ENCODE peak calls at places on chromosome 14, in five cellular contexts. One of them, this sample, is unnamed.

GRCh38 chr14:90412058-90412457 is 15.2 kb downstream of the CALM1 start:
- DNase-seq in tibial nerve: no peak
- DNase-seq in PC-9: no peak
- DNase-seq in brain microvascular endothelial cell: no peak
- DNase-seq in heart right ventricle: no peak
- DNase-seq in this sample: no peak

GRCh38 chr14:103520657-103521437 is 1.8 kb downstream of the CKB start:
- DNase-seq in PC-9: peak; percentile 82
- DNase-seq in tibial nerve: peak; percentile 63
- DNase-seq in heart right ventricle: peak; percentile 81
- DNase-seq in brain microvascular endothelial cell: peak; percentile 47
- DNase-seq in this sample: peak; percentile 92

GRCh38 chr14:58107947-58108552 is 44.0 kb downstream of the ARMH4 start:
- DNase-seq in brain microvascular endothelial cell: peak; percentile 40
- DNase-seq in PC-9: peak; percentile 49
- DNase-seq in heart right ventricle: peak; percentile 40
- DNase-seq in tibial nerve: peak; percentile 62
- DNase-seq in this sample: peak; percentile 38

GRCh38 chr14:106564058-106564643 is 1037.8 kb downstream of the TMEM121 start:
- DNase-seq in brain microvascular endothelial cell: no peak
- DNase-seq in tibial nerve: no peak
- DNase-seq in heart right ventricle: no peak
- DNase-seq in PC-9: no peak
- DNase-seq in this sample: peak; percentile 73

GRCh38 chr14:65827520-65827919 is 415.0 kb downstream of the FUT8 start:
- DNase-seq in PC-9: no peak
- DNase-seq in brain microvascular endothelial cell: no peak
- DNase-seq in tibial nerve: no peak
- DNase-seq in heart right ventricle: no peak
- DNase-seq in this sample: no peak

GRCh38 chr14:90402009-90402408 is 5.2 kb downstream of the CALM1 start:
- DNase-seq in tibial nerve: no peak
- DNase-seq in PC-9: no peak
- DNase-seq in brain microvascular endothelial cell: no peak
- DNase-seq in heart right ventricle: no peak
- DNase-seq in this sample: no peak

GRCh38 chr14:29805415-29806123 is 122.1 kb downstream of the PRKD1 start:
- DNase-seq in tibial nerve: peak; percentile 65
- DNase-seq in heart right ventricle: peak; percentile 33
- DNase-seq in brain microvascular endothelial cell: peak; percentile 56
- DNase-seq in PC-9: no peak
- DNase-seq in this sample: no peak

GRCh38 chr14:94761348-94761998 is 8.4 kb downstream of the GSC start:
- DNase-seq in heart right ventricle: no peak
- DNase-seq in brain microvascular endothelial cell: no peak
- DNase-seq in PC-9: no peak
- DNase-seq in tibial nerve: peak; percentile 55
- DNase-seq in this sample: no peak

GRCh38 chr14:35480119-35480769 is 53.7 kb upstream of the INSM2 start:
- DNase-seq in brain microvascular endothelial cell: peak; percentile 6
- DNase-seq in heart right ventricle: no peak
- DNase-seq in tibial nerve: no peak
- DNase-seq in PC-9: no peak
- DNase-seq in this sample: no peak

GRCh38 chr14:32559595-32559994 is 230.5 kb downstream of the AKAP6 start:
- DNase-seq in PC-9: no peak
- DNase-seq in heart right ventricle: no peak
- DNase-seq in tibial nerve: no peak
- DNase-seq in brain microvascular endothelial cell: no peak
- DNase-seq in this sample: no peak

GRCh38 chr14:60807971-60808370 is 73.4 kb downstream of the MNAT1 start:
- DNase-seq in tibial nerve: no peak
- DNase-seq in PC-9: peak; percentile 42
- DNase-seq in heart right ventricle: no peak
- DNase-seq in brain microvascular endothelial cell: peak; percentile 6
- DNase-seq in this sample: no peak

GRCh38 chr14:105908481-105908911 is 382.1 kb downstream of the TMEM121 start:
- DNase-seq in tibial nerve: no peak
- DNase-seq in heart right ventricle: no peak
- DNase-seq in PC-9: no peak
- DNase-seq in brain microvascular endothelial cell: no peak
- DNase-seq in this sample: peak; percentile 91

GRCh38 chr14:53979141-53979673 is 22.6 kb upstream of the BMP4 start:
- DNase-seq in heart right ventricle: no peak
- DNase-seq in PC-9: peak; percentile 58
- DNase-seq in tibial nerve: no peak
- DNase-seq in brain microvascular endothelial cell: no peak
- DNase-seq in this sample: no peak

GRCh38 chr14:32319368-32320049 is 9.6 kb upstream of the AKAP6 start:
- DNase-seq in PC-9: peak; percentile 78
- DNase-seq in tibial nerve: no peak
- DNase-seq in heart right ventricle: no peak
- DNase-seq in brain microvascular endothelial cell: no peak
- DNase-seq in this sample: no peak

GRCh38 chr14:89197623-89198022 is 219.4 kb downstream of the FOXN3 start:
- DNase-seq in brain microvascular endothelial cell: no peak
- DNase-seq in PC-9: no peak
- DNase-seq in heart right ventricle: no peak
- DNase-seq in tibial nerve: no peak
- DNase-seq in this sample: no peak

GRCh38 chr14:88612981-88613380 is 50.1 kb downstream of the ZC3H14 start:
- DNase-seq in heart right ventricle: no peak
- DNase-seq in PC-9: no peak
- DNase-seq in tibial nerve: no peak
- DNase-seq in brain microvascular endothelial cell: no peak
- DNase-seq in this sample: no peak

GRCh38 chr14:103332143-103332919 is 1.7 kb upstream of the EIF5 start:
- DNase-seq in tibial nerve: no peak
- DNase-seq in heart right ventricle: no peak
- DNase-seq in PC-9: peak; percentile 67
- DNase-seq in brain microvascular endothelial cell: no peak
- DNase-seq in this sample: no peak

GRCh38 chr14:29741909-29742401 is 185.7 kb downstream of the PRKD1 start:
- DNase-seq in tibial nerve: peak; percentile 44
- DNase-seq in heart right ventricle: peak; percentile 65
- DNase-seq in PC-9: no peak
- DNase-seq in brain microvascular endothelial cell: no peak
- DNase-seq in this sample: no peak

GRCh38 chr14:47715330-47715729 is 39.9 kb upstream of the MDGA2 start:
- DNase-seq in tibial nerve: no peak
- DNase-seq in heart right ventricle: no peak
- DNase-seq in PC-9: no peak
- DNase-seq in brain microvascular endothelial cell: peak; percentile 57
- DNase-seq in this sample: no peak

GRCh38 chr14:76863724-76864407 is 37.7 kb downstream of the LRRC74A start:
- DNase-seq in tibial nerve: peak; percentile 41
- DNase-seq in PC-9: peak; percentile 59
- DNase-seq in heart right ventricle: peak; percentile 86
- DNase-seq in brain microvascular endothelial cell: no peak
- DNase-seq in this sample: no peak

GRCh38 chr14:99245541-99246511 is 26.2 kb downstream of the BCL11B start:
- DNase-seq in heart right ventricle: no peak
- DNase-seq in tibial nerve: no peak
- DNase-seq in PC-9: no peak
- DNase-seq in brain microvascular endothelial cell: no peak
- DNase-seq in this sample: no peak
- H3K27me3 ChIP-seq in heart right ventricle: peaks cover 99% of the 10 kb centered on the region
- H3K27me3 ChIP-seq in tibial nerve: peaks cover 55% of the 10 kb centered on the region
- H3K27me3 ChIP-seq in PC-9: peaks cover 29% of the 10 kb centered on the region
- H3K27me3 ChIP-seq in brain microvascular endothelial cell: peaks cover 28% of the 10 kb centered on the region
- H3K27me3 ChIP-seq in this sample: peaks cover 71% of the 10 kb centered on the region

GRCh38 chr14:59130472-59130871 is 58.0 kb upstream of the DAAM1 start:
- DNase-seq in PC-9: no peak
- DNase-seq in brain microvascular endothelial cell: no peak
- DNase-seq in tibial nerve: no peak
- DNase-seq in heart right ventricle: no peak
- DNase-seq in this sample: peak; percentile 13

GRCh38 chr14:59131926-59132763 is 56.3 kb upstream of the DAAM1 start:
- DNase-seq in PC-9: no peak
- DNase-seq in heart right ventricle: no peak
- DNase-seq in tibial nerve: no peak
- DNase-seq in brain microvascular endothelial cell: no peak
- DNase-seq in this sample: no peak

GRCh38 chr14:59134307-59134706 is 54.2 kb upstream of the DAAM1 start:
- DNase-seq in tibial nerve: no peak
- DNase-seq in brain microvascular endothelial cell: no peak
- DNase-seq in PC-9: no peak
- DNase-seq in heart right ventricle: no peak
- DNase-seq in this sample: no peak

GRCh38 chr14:59133709-59134108 is 54.8 kb upstream of the DAAM1 start:
- DNase-seq in brain microvascular endothelial cell: no peak
- DNase-seq in heart right ventricle: no peak
- DNase-seq in tibial nerve: no peak
- DNase-seq in PC-9: no peak
- DNase-seq in this sample: no peak

GRCh38 chr14:59133202-59133601 is 55.3 kb upstream of the DAAM1 start:
- DNase-seq in PC-9: no peak
- DNase-seq in tibial nerve: no peak
- DNase-seq in brain microvascular endothelial cell: no peak
- DNase-seq in heart right ventricle: no peak
- DNase-seq in this sample: no peak
- TF ChIP-seq CTCF in PC-9: no peak
- TF ChIP-seq CTCF in tibial nerve: no peak
- TF ChIP-seq CTCF in brain microvascular endothelial cell: peak; percentile 57
- TF ChIP-seq CTCF in heart right ventricle: peak; percentile 32
- TF ChIP-seq CTCF in this sample: peak; percentile 19

DNA sequence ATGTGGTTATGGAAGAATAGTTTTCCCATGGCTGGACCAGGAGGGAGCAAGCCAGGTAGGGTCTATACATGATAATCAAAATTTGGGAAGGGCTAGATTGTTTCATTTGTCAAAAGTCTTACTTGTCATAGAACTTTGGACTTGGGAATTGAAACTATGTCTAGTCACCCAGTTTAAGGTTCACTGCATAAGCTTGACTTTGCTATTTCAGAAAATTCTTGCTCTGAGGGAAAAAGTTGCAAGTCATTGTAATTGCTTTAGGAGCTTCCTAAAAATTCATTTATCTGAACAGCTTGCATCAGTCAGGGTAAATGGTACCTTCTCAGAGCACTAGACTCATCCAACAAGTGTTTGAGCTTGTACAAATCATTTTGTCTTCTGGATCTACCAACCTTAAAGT is 1194.7 kb downstream of the GALC start:
- DNase-seq in brain microvascular endothelial cell: no peak
- DNase-seq in tibial nerve: no peak
- DNase-seq in heart right ventricle: no peak
- DNase-seq in PC-9: no peak
- DNase-seq in this sample: no peak
- H3K4me3 ChIP-seq in brain microvascular endothelial cell: no peak overlapping the region
- H3K4me3 ChIP-seq in tibial nerve: no peak overlapping the region
- H3K4me3 ChIP-seq in heart right ventricle: no peak overlapping the region
- H3K4me3 ChIP-seq in PC-9: no peak overlapping the region
- H3K4me3 ChIP-seq in this sample: no peak overlapping the region

GRCh38 chr14:69938751-69939150 is 59.5 kb downstream of the SMOC1 start:
- DNase-seq in brain microvascular endothelial cell: no peak
- DNase-seq in tibial nerve: no peak
- DNase-seq in heart right ventricle: no peak
- DNase-seq in PC-9: no peak
- DNase-seq in this sample: no peak
- H3K27me3 ChIP-seq in brain microvascular endothelial cell: no peaks in the 10 kb centered on the region
- H3K27me3 ChIP-seq in tibial nerve: no peaks in the 10 kb centered on the region
- H3K27me3 ChIP-seq in heart right ventricle: peaks cover 91% of the 10 kb centered on the region
- H3K27me3 ChIP-seq in PC-9: peaks cover 68% of the 10 kb centered on the region
- H3K27me3 ChIP-seq in this sample: peaks cover 22% of the 10 kb centered on the region

DNA sequence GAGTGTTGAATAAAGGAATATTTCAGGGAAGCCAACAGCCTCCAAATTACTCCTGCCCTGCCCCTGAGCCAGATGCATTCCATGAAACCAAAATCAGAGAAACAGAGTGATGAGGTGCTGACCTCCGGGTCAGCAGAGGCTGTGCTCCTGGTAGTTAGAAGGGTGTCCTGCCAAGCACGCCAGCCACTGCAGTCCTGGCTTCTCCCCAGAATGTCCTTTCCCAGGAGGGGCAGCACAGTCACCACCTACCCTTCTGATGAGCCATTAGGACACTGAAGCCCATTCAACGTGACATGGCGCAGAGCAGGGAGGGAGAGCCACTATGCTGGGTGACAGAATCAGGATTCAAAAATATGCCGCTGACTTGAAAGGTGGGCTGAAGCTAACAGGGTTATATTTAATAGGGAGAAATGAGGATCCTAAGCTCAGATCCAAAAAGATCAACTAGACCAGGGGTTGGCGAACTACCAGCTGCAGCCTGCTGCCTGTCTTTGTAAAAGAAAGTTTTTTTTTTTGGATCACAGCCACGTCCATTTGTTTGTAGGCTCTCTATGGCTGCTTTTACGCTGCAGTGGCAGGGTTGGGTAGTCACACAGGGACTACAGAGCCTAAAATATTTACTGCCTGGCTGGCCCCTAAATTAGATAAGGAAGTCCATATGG is 34.5 kb upstream of the PLEK2 start:
- DNase-seq in PC-9: no peak
- DNase-seq in heart right ventricle: peak; percentile 33
- DNase-seq in tibial nerve: no peak
- DNase-seq in brain microvascular endothelial cell: no peak
- DNase-seq in this sample: no peak
- TF ChIP-seq CTCF in PC-9: no peak
- TF ChIP-seq CTCF in heart right ventricle: no peak
- TF ChIP-seq CTCF in tibial nerve: no peak
- TF ChIP-seq CTCF in brain microvascular endothelial cell: no peak
- TF ChIP-seq CTCF in this sample: no peak

DNA sequence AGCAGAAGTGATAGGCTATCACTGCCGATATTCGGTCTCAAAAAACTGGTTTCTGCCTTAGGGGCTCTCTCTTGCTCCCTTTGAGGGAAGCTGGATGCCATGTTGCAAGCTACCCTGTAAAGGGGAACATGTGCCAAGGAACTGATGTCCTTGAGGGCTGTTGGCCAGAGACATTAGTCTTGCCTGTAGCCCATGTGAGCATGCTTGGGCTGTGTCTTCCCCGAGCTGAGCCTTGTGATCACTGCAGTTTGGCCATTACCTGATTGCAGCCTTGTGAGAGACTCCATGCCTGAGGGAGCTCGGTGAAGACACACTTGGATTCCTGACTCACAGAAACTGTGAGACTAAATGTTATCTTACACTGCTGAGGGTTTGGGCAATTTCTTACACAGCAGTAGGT is 18.8 kb downstream of the RTRAF start:
- DNase-seq in heart right ventricle: no peak
- DNase-seq in tibial nerve: no peak
- DNase-seq in brain microvascular endothelial cell: no peak
- DNase-seq in PC-9: no peak
- DNase-seq in this sample: no peak
- H3K4me3 ChIP-seq in heart right ventricle: no peak overlapping the region
- H3K4me3 ChIP-seq in tibial nerve: no peak overlapping the region
- H3K4me3 ChIP-seq in brain microvascular endothelial cell: no peak overlapping the region
- H3K4me3 ChIP-seq in PC-9: no peak overlapping the region
- H3K4me3 ChIP-seq in this sample: no peak overlapping the region

DNA sequence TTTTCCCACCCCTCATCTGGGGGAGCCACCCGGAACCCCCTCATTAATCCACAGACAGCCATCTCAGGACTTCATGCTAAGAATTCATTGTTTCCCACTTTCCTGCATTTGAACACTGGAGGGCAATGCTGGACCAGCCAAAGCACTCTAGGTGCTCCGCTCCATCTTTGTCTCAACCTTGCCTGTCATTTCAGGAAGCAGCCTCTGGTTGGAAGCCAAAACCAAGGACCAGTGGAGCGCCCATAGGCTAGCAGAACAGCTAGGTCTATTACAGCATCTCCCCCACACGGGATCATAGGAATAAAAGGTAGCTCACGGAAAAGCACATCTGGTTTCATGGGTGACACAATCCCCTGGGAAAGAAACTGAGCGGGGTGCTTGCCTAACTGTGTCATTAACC is 197.1 kb downstream of the DAD1 start:
- DNase-seq in brain microvascular endothelial cell: peak; percentile 72
- DNase-seq in tibial nerve: peak; percentile 54
- DNase-seq in PC-9: peak; percentile 36
- DNase-seq in heart right ventricle: peak; percentile 70
- DNase-seq in this sample: peak; percentile 69
- H3K27me3 ChIP-seq in brain microvascular endothelial cell: no peaks in the 10 kb centered on the region
- H3K27me3 ChIP-seq in tibial nerve: peaks cover 12% of the 10 kb centered on the region
- H3K27me3 ChIP-seq in PC-9: no peaks in the 10 kb centered on the region
- H3K27me3 ChIP-seq in heart right ventricle: peaks cover 19% of the 10 kb centered on the region
- H3K27me3 ChIP-seq in this sample: peaks cover 4% of the 10 kb centered on the region

This sample was measured in BE2C.